ENCODE peak calls at places on chromosomes 3 and 15, in six cellular contexts. One of them, this sample, is unnamed.

GRCh38 chr3:196639517-196640500 is at the start of gene NRROS:
- DNase-seq in GM23338: peak; percentile 84
- DNase-seq in NCI-H69: peak; percentile 80
- DNase-seq in activated CD8-positive, alpha-beta memory T cell treated with anti-CD3 and anti-CD28 coated beads, Interleukin-2, amount 50 U/mL, for 48 hours: peak; percentile 84
- DNase-seq in heart right ventricle: peak; percentile 67
- DNase-seq in stimulated activated CD8-positive, alpha-beta memory T cell treated with anti-CD3 and anti-CD28 coated beads, Interleukin-2, amount 100 ng/mL, for 1 hour: no peak
- DNase-seq in this sample: peak; percentile 79

GRCh38 chr3:157384526-157384925 is 52.1 kb upstream of the PTX3 start:
- DNase-seq in GM23338: no peak
- DNase-seq in NCI-H69: no peak
- DNase-seq in activated CD8-positive, alpha-beta memory T cell treated with anti-CD3 and anti-CD28 coated beads, Interleukin-2, amount 50 U/mL, for 48 hours: no peak
- DNase-seq in heart right ventricle: no peak
- DNase-seq in stimulated activated CD8-positive, alpha-beta memory T cell treated with anti-CD3 and anti-CD28 coated beads, Interleukin-2, amount 100 ng/mL, for 1 hour: no peak
- DNase-seq in this sample: no peak

GRCh38 chr3:53525765-53526761 is 31.7 kb downstream of the CACNA1D start:
- DNase-seq in GM23338: no peak
- DNase-seq in NCI-H69: no peak
- DNase-seq in activated CD8-positive, alpha-beta memory T cell treated with anti-CD3 and anti-CD28 coated beads, Interleukin-2, amount 50 U/mL, for 48 hours: no peak
- DNase-seq in heart right ventricle: no peak
- DNase-seq in stimulated activated CD8-positive, alpha-beta memory T cell treated with anti-CD3 and anti-CD28 coated beads, Interleukin-2, amount 100 ng/mL, for 1 hour: no peak
- DNase-seq in this sample: no peak

GRCh38 chr15:38721549-38721948 is 156.9 kb upstream of the RASGRP1 start:
- DNase-seq in GM23338: no peak
- DNase-seq in NCI-H69: no peak
- DNase-seq in activated CD8-positive, alpha-beta memory T cell treated with anti-CD3 and anti-CD28 coated beads, Interleukin-2, amount 50 U/mL, for 48 hours: no peak
- DNase-seq in heart right ventricle: no peak
- DNase-seq in stimulated activated CD8-positive, alpha-beta memory T cell treated with anti-CD3 and anti-CD28 coated beads, Interleukin-2, amount 100 ng/mL, for 1 hour: no peak
- DNase-seq in this sample: no peak

GRCh38 chr3:102302020-102302419 is 132.8 kb upstream of the ZPLD1 start:
- DNase-seq in GM23338: no peak
- DNase-seq in NCI-H69: peak; percentile 37
- DNase-seq in activated CD8-positive, alpha-beta memory T cell treated with anti-CD3 and anti-CD28 coated beads, Interleukin-2, amount 50 U/mL, for 48 hours: no peak
- DNase-seq in heart right ventricle: no peak
- DNase-seq in stimulated activated CD8-positive, alpha-beta memory T cell treated with anti-CD3 and anti-CD28 coated beads, Interleukin-2, amount 100 ng/mL, for 1 hour: no peak
- DNase-seq in this sample: no peak

GRCh38 chr3:179526989-179527391 is 35.7 kb upstream of the ACTL6A start:
- DNase-seq in GM23338: peak; percentile 91
- DNase-seq in NCI-H69: peak; percentile 92
- DNase-seq in activated CD8-positive, alpha-beta memory T cell treated with anti-CD3 and anti-CD28 coated beads, Interleukin-2, amount 50 U/mL, for 48 hours: no peak
- DNase-seq in heart right ventricle: peak; percentile 85
- DNase-seq in stimulated activated CD8-positive, alpha-beta memory T cell treated with anti-CD3 and anti-CD28 coated beads, Interleukin-2, amount 100 ng/mL, for 1 hour: no peak
- DNase-seq in this sample: peak; percentile 61

GRCh38 chr3:49112262-49112661 is 7.7 kb upstream of the QARS1 start:
- DNase-seq in GM23338: no peak
- DNase-seq in NCI-H69: no peak
- DNase-seq in activated CD8-positive, alpha-beta memory T cell treated with anti-CD3 and anti-CD28 coated beads, Interleukin-2, amount 50 U/mL, for 48 hours: no peak
- DNase-seq in heart right ventricle: no peak
- DNase-seq in stimulated activated CD8-positive, alpha-beta memory T cell treated with anti-CD3 and anti-CD28 coated beads, Interleukin-2, amount 100 ng/mL, for 1 hour: no peak
- DNase-seq in this sample: no peak

GRCh38 chr3:136949708-136950107 is 8.1 kb upstream of the IL20RB start:
- DNase-seq in GM23338: no peak
- DNase-seq in NCI-H69: no peak
- DNase-seq in activated CD8-positive, alpha-beta memory T cell treated with anti-CD3 and anti-CD28 coated beads, Interleukin-2, amount 50 U/mL, for 48 hours: no peak
- DNase-seq in heart right ventricle: no peak
- DNase-seq in stimulated activated CD8-positive, alpha-beta memory T cell treated with anti-CD3 and anti-CD28 coated beads, Interleukin-2, amount 100 ng/mL, for 1 hour: no peak
- DNase-seq in this sample: no peak

GRCh38 chr3:80550154-80550553 is 782.4 kb upstream of the ROBO1 start:
- DNase-seq in GM23338: no peak
- DNase-seq in NCI-H69: peak; percentile 2
- DNase-seq in activated CD8-positive, alpha-beta memory T cell treated with anti-CD3 and anti-CD28 coated beads, Interleukin-2, amount 50 U/mL, for 48 hours: no peak
- DNase-seq in heart right ventricle: no peak
- DNase-seq in stimulated activated CD8-positive, alpha-beta memory T cell treated with anti-CD3 and anti-CD28 coated beads, Interleukin-2, amount 100 ng/mL, for 1 hour: no peak
- DNase-seq in this sample: no peak

GRCh38 chr3:151003024-151003771 is 30.7 kb upstream of the CLRN1 start:
- DNase-seq in GM23338: no peak
- DNase-seq in NCI-H69: no peak
- DNase-seq in activated CD8-positive, alpha-beta memory T cell treated with anti-CD3 and anti-CD28 coated beads, Interleukin-2, amount 50 U/mL, for 48 hours: no peak
- DNase-seq in heart right ventricle: no peak
- DNase-seq in stimulated activated CD8-positive, alpha-beta memory T cell treated with anti-CD3 and anti-CD28 coated beads, Interleukin-2, amount 100 ng/mL, for 1 hour: no peak
- DNase-seq in this sample: no peak

GRCh38 chr3:182809523-182809922 is 16.2 kb downstream of the ATP11B start:
- DNase-seq in GM23338: no peak
- DNase-seq in NCI-H69: no peak
- DNase-seq in activated CD8-positive, alpha-beta memory T cell treated with anti-CD3 and anti-CD28 coated beads, Interleukin-2, amount 50 U/mL, for 48 hours: no peak
- DNase-seq in heart right ventricle: no peak
- DNase-seq in stimulated activated CD8-positive, alpha-beta memory T cell treated with anti-CD3 and anti-CD28 coated beads, Interleukin-2, amount 100 ng/mL, for 1 hour: no peak
- DNase-seq in this sample: no peak

GRCh38 chr3:50430950-50431435 is 71.7 kb upstream of the TMEM115 start:
- DNase-seq in GM23338: no peak
- DNase-seq in NCI-H69: no peak
- DNase-seq in activated CD8-positive, alpha-beta memory T cell treated with anti-CD3 and anti-CD28 coated beads, Interleukin-2, amount 50 U/mL, for 48 hours: no peak
- DNase-seq in heart right ventricle: no peak
- DNase-seq in stimulated activated CD8-positive, alpha-beta memory T cell treated with anti-CD3 and anti-CD28 coated beads, Interleukin-2, amount 100 ng/mL, for 1 hour: no peak
- DNase-seq in this sample: no peak

GRCh38 chr15:38750816-38751215 is 186.2 kb upstream of the RASGRP1 start:
- DNase-seq in GM23338: no peak
- DNase-seq in NCI-H69: no peak
- DNase-seq in activated CD8-positive, alpha-beta memory T cell treated with anti-CD3 and anti-CD28 coated beads, Interleukin-2, amount 50 U/mL, for 48 hours: no peak
- DNase-seq in heart right ventricle: no peak
- DNase-seq in stimulated activated CD8-positive, alpha-beta memory T cell treated with anti-CD3 and anti-CD28 coated beads, Interleukin-2, amount 100 ng/mL, for 1 hour: no peak
- DNase-seq in this sample: no peak

GRCh38 chr3:128895843-128896365 is 16.5 kb downstream of the ACAD9 start:
- DNase-seq in GM23338: no peak
- DNase-seq in NCI-H69: no peak
- DNase-seq in activated CD8-positive, alpha-beta memory T cell treated with anti-CD3 and anti-CD28 coated beads, Interleukin-2, amount 50 U/mL, for 48 hours: no peak
- DNase-seq in heart right ventricle: no peak
- DNase-seq in stimulated activated CD8-positive, alpha-beta memory T cell treated with anti-CD3 and anti-CD28 coated beads, Interleukin-2, amount 100 ng/mL, for 1 hour: no peak
- DNase-seq in this sample: no peak

GRCh38 chr15:70258369-70259029 is 160.8 kb upstream of the TLE3 start:
- DNase-seq in GM23338: no peak
- DNase-seq in NCI-H69: no peak
- DNase-seq in activated CD8-positive, alpha-beta memory T cell treated with anti-CD3 and anti-CD28 coated beads, Interleukin-2, amount 50 U/mL, for 48 hours: peak; percentile 87
- DNase-seq in heart right ventricle: no peak
- DNase-seq in stimulated activated CD8-positive, alpha-beta memory T cell treated with anti-CD3 and anti-CD28 coated beads, Interleukin-2, amount 100 ng/mL, for 1 hour: peak; percentile 39
- DNase-seq in this sample: no peak

GRCh38 chr3:176971613-176972174 is 225.6 kb downstream of the TBL1XR1 start:
- DNase-seq in GM23338: no peak
- DNase-seq in NCI-H69: no peak
- DNase-seq in activated CD8-positive, alpha-beta memory T cell treated with anti-CD3 and anti-CD28 coated beads, Interleukin-2, amount 50 U/mL, for 48 hours: no peak
- DNase-seq in heart right ventricle: no peak
- DNase-seq in stimulated activated CD8-positive, alpha-beta memory T cell treated with anti-CD3 and anti-CD28 coated beads, Interleukin-2, amount 100 ng/mL, for 1 hour: no peak
- DNase-seq in this sample: no peak

GRCh38 chr15:96252148-96252547 is 78.4 kb upstream of the NR2F2 start:
- DNase-seq in GM23338: no peak
- DNase-seq in NCI-H69: no peak
- DNase-seq in activated CD8-positive, alpha-beta memory T cell treated with anti-CD3 and anti-CD28 coated beads, Interleukin-2, amount 50 U/mL, for 48 hours: no peak
- DNase-seq in heart right ventricle: no peak
- DNase-seq in stimulated activated CD8-positive, alpha-beta memory T cell treated with anti-CD3 and anti-CD28 coated beads, Interleukin-2, amount 100 ng/mL, for 1 hour: no peak
- DNase-seq in this sample: no peak

This sample was measured in sciatic nerve.